ENCODE peak calls at places on chromosomes 16 and 17, in ten cellular contexts. F is endothelial cell; X is NCI-H446; Z is LoVo; R is HS-27A; E is AG08395; K is effector CD4-positive, alpha-beta T cell; M is psoas muscle; S is NCI-H2081; H is heart right ventricle. C is an unnamed sample.

GRCh38 chr17:2197271-2197670 is 106.3 kb downstream of the SMG6 start:
- DNase-seq in K (no peak), X (no peak), R (no peak), E (no peak), H (no peak), M (no peak), F (no peak), S (no peak), Z (no peak), C (no peak)

GRCh38 chr17:50693041-50693682 is 14.6 kb downstream of the ANKRD40 start:
- DNase-seq in E (no peak), Z (peak), R (no peak), H (no peak), M (no peak), S (no peak), X (no peak), F (no peak), K (no peak), C (no peak)

GRCh38 chr17:66255527-66255971 is 26.3 kb upstream of the APOH start:
- DNase-seq in H (no peak), Z (no peak), S (peak), M (no peak), K (no peak), E (no peak), F (no peak), R (no peak), X (no peak), C (no peak)

GRCh38 chr16:26348095-26348494 is 656.3 kb downstream of the HS3ST4 start:
- DNase-seq in K (no peak), S (no peak), M (no peak), E (no peak), F (no peak), Z (no peak), R (no peak), H (no peak), X (no peak), C (no peak)

GRCh38 chr16:4414187-4414909 is 2.0 kb downstream of the CORO7 start:
- DNase-seq in F (no peak), K (peak), Z (no peak), M (no peak), X (no peak), E (no peak), S (peak), H (no peak), R (no peak), C (no peak)

GRCh38 chr16:50781043-50781442 is 39.2 kb downstream of the CYLD start:
- DNase-seq in R (no peak), F (no peak), X (no peak), H (no peak), E (no peak), M (no peak), Z (no peak), S (no peak), K (no peak), C (no peak)

GRCh38 chr16:28317040-28317880 is 24.9 kb downstream of the SBK1 start:
- DNase-seq in R (no peak), E (peak), Z (peak), S (no peak), K (peak), X (peak), F (peak), M (peak), H (peak), C (peak)

GRCh38 chr16:19926449-19927390 is 42.1 kb upstream of the GPRC5B start:
- DNase-seq in E (peak), R (no peak), Z (no peak), X (no peak), S (no peak), K (no peak), F (no peak), H (no peak), M (no peak), C (no peak)

GRCh38 chr16:1426734-1427451 is 4.0 kb upstream of the PERCC1 start:
- DNase-seq in F (no peak), Z (no peak), H (no peak), K (no peak), S (peak), E (no peak), X (no peak), R (no peak), M (no peak), C (no peak)